ENCODE peak calls at places on chromosomes 11 and 22, in five cellular contexts. One of them, this sample, is unnamed.

GRCh38 chr11:19903620-19904069 is 191.0 kb downstream of the NAV2 start:
- DNase-seq in cardiac muscle cell: peak
- DNase-seq in mammary epithelial cell: peak
- DNase-seq in WTC11: peak
- DNase-seq in mucosa of descending colon: peak
- DNase-seq in this sample: peak

GRCh38 chr11:67344264-67344663 is 9.1 kb downstream of the POLD4 start:
- DNase-seq in cardiac muscle cell: no peak
- DNase-seq in mammary epithelial cell: no peak
- DNase-seq in WTC11: no peak
- DNase-seq in mucosa of descending colon: peak
- DNase-seq in this sample: no peak

GRCh38 chr22:23119492-23120414 is 22.0 kb downstream of the RSPH14 start:
- DNase-seq in cardiac muscle cell: no peak
- DNase-seq in mammary epithelial cell: no peak
- DNase-seq in WTC11: no peak
- DNase-seq in mucosa of descending colon: no peak
- DNase-seq in this sample: no peak

GRCh38 chr11:134841411-134841810 is 429.4 kb upstream of the B3GAT1 start:
- DNase-seq in cardiac muscle cell: no peak
- DNase-seq in mammary epithelial cell: no peak
- DNase-seq in WTC11: no peak
- DNase-seq in mucosa of descending colon: no peak
- DNase-seq in this sample: no peak

GRCh38 chr11:64305691-64306562 is 603 bp downstream of the ESRRA start:
- DNase-seq in cardiac muscle cell: peak
- DNase-seq in mammary epithelial cell: peak
- DNase-seq in WTC11: peak
- DNase-seq in mucosa of descending colon: peak
- DNase-seq in this sample: no peak

GRCh38 chr22:29071261-29072045 is 1.4 kb upstream of the KREMEN1 start:
- DNase-seq in cardiac muscle cell: peak
- DNase-seq in mammary epithelial cell: peak
- DNase-seq in WTC11: peak
- DNase-seq in mucosa of descending colon: peak
- DNase-seq in this sample: peak

GRCh38 chr11:68889948-68890446 is 13.6 kb downstream of the MRPL21 start:
- DNase-seq in cardiac muscle cell: peak
- DNase-seq in mammary epithelial cell: no peak
- DNase-seq in WTC11: peak
- DNase-seq in mucosa of descending colon: peak
- DNase-seq in this sample: no peak

GRCh38 chr11:19725379-19726079 is 12.9 kb downstream of the NAV2 start:
- DNase-seq in cardiac muscle cell: no peak
- DNase-seq in mammary epithelial cell: no peak
- DNase-seq in WTC11: no peak
- DNase-seq in mucosa of descending colon: no peak
- DNase-seq in this sample: no peak

GRCh38 chr22:34113381-34113780 is 193.1 kb upstream of the LARGE1 start:
- DNase-seq in cardiac muscle cell: no peak
- DNase-seq in mammary epithelial cell: no peak
- DNase-seq in WTC11: no peak
- DNase-seq in mucosa of descending colon: no peak
- DNase-seq in this sample: no peak

GRCh38 chr11:125992893-125993292 is 47.0 kb downstream of the VSIG10L2 start:
- DNase-seq in cardiac muscle cell: no peak
- DNase-seq in mammary epithelial cell: no peak
- DNase-seq in WTC11: no peak
- DNase-seq in mucosa of descending colon: no peak
- DNase-seq in this sample: no peak

GRCh38 chr11:70060611-70061293 is 17.4 kb upstream of the ANO1 start:
- DNase-seq in cardiac muscle cell: no peak
- DNase-seq in mammary epithelial cell: no peak
- DNase-seq in WTC11: no peak
- DNase-seq in mucosa of descending colon: no peak
- DNase-seq in this sample: no peak

GRCh38 chr22:36936362-36937116 is 23.1 kb downstream of the CSF2RB start:
- DNase-seq in cardiac muscle cell: no peak
- DNase-seq in mammary epithelial cell: no peak
- DNase-seq in WTC11: no peak
- DNase-seq in mucosa of descending colon: no peak
- DNase-seq in this sample: no peak

GRCh38 chr11:12289667-12290476 is 87.5 kb upstream of the PARVA start:
- DNase-seq in cardiac muscle cell: no peak
- DNase-seq in mammary epithelial cell: no peak
- DNase-seq in WTC11: no peak
- DNase-seq in mucosa of descending colon: no peak
- DNase-seq in this sample: no peak

GRCh38 chr11:59106363-59107336 is at the start of gene FAM111B:
- DNase-seq in cardiac muscle cell: peak
- DNase-seq in mammary epithelial cell: peak
- DNase-seq in WTC11: peak
- DNase-seq in mucosa of descending colon: peak
- DNase-seq in this sample: peak

GRCh38 chr22:23403720-23404688 is 176.1 kb downstream of the IGLL1 start:
- DNase-seq in cardiac muscle cell: no peak
- DNase-seq in mammary epithelial cell: no peak
- DNase-seq in WTC11: peak
- DNase-seq in mucosa of descending colon: no peak
- DNase-seq in this sample: no peak

GRCh38 chr11:64226507-64227051 is 505 bp downstream of the NUDT22 start:
- DNase-seq in cardiac muscle cell: no peak
- DNase-seq in mammary epithelial cell: peak
- DNase-seq in WTC11: no peak
- DNase-seq in mucosa of descending colon: peak
- DNase-seq in this sample: no peak

GRCh38 chr11:57566035-57566504 is 1.4 kb downstream of the UBE2L6 start:
- DNase-seq in cardiac muscle cell: peak
- DNase-seq in mammary epithelial cell: peak
- DNase-seq in WTC11: no peak
- DNase-seq in mucosa of descending colon: peak
- DNase-seq in this sample: peak

GRCh38 chr22:17434856-17435255 is 65.6 kb downstream of the CECR2 start:
- DNase-seq in cardiac muscle cell: no peak
- DNase-seq in mammary epithelial cell: peak
- DNase-seq in WTC11: no peak
- DNase-seq in mucosa of descending colon: no peak
- DNase-seq in this sample: no peak

GRCh38 chr11:36195496-36196346 is 93.5 kb downstream of the COMMD9 start:
- DNase-seq in cardiac muscle cell: peak
- DNase-seq in mammary epithelial cell: no peak
- DNase-seq in WTC11: no peak
- DNase-seq in mucosa of descending colon: no peak
- DNase-seq in this sample: no peak

GRCh38 chr22:19641983-19642451 is 72.3 kb upstream of the SEPTIN5 start:
- DNase-seq in cardiac muscle cell: no peak
- DNase-seq in mammary epithelial cell: no peak
- DNase-seq in WTC11: no peak
- DNase-seq in mucosa of descending colon: no peak
- DNase-seq in this sample: no peak

GRCh38 chr22:19640306-19640705 is 74.0 kb upstream of the SEPTIN5 start:
- DNase-seq in cardiac muscle cell: no peak
- DNase-seq in mammary epithelial cell: no peak
- DNase-seq in WTC11: no peak
- DNase-seq in mucosa of descending colon: no peak
- DNase-seq in this sample: no peak

GRCh38 chr22:19639610-19640135 is 74.6 kb upstream of the SEPTIN5 start:
- DNase-seq in cardiac muscle cell: no peak
- DNase-seq in mammary epithelial cell: no peak
- DNase-seq in WTC11: no peak
- DNase-seq in mucosa of descending colon: no peak
- DNase-seq in this sample: no peak

GRCh38 chr22:19643448-19644313 is 70.6 kb upstream of the SEPTIN5 start:
- DNase-seq in cardiac muscle cell: peak
- DNase-seq in mammary epithelial cell: no peak
- DNase-seq in WTC11: no peak
- DNase-seq in mucosa of descending colon: no peak
- DNase-seq in this sample: no peak

GRCh38 chr22:19641254-19641982 is 72.9 kb upstream of the SEPTIN5 start:
- DNase-seq in cardiac muscle cell: peak
- DNase-seq in mammary epithelial cell: peak
- DNase-seq in WTC11: peak
- DNase-seq in mucosa of descending colon: peak
- DNase-seq in this sample: no peak
- TF ChIP-seq CTCF in cardiac muscle cell: peak
- TF ChIP-seq CTCF in mammary epithelial cell: peak
- TF ChIP-seq CTCF in WTC11: peak
- TF ChIP-seq CTCF in mucosa of descending colon: no peak
- TF ChIP-seq CTCF in this sample: no peak

GRCh38 chr22:49685116-49685515 is 142.6 kb downstream of the BRD1 start:
- DNase-seq in cardiac muscle cell: no peak
- DNase-seq in mammary epithelial cell: no peak
- DNase-seq in WTC11: no peak
- DNase-seq in mucosa of descending colon: no peak
- DNase-seq in this sample: no peak

GRCh38 chr22:49678842-49679170 is 148.9 kb downstream of the BRD1 start:
- DNase-seq in cardiac muscle cell: no peak
- DNase-seq in mammary epithelial cell: no peak
- DNase-seq in WTC11: no peak
- DNase-seq in mucosa of descending colon: no peak
- DNase-seq in this sample: no peak

GRCh38 chr22:49686495-49687219 is 141.0 kb downstream of the BRD1 start:
- DNase-seq in cardiac muscle cell: no peak
- DNase-seq in mammary epithelial cell: no peak
- DNase-seq in WTC11: no peak
- DNase-seq in mucosa of descending colon: no peak
- DNase-seq in this sample: no peak

GRCh38 chr22:49685686-49686085 is 142.0 kb downstream of the BRD1 start:
- DNase-seq in cardiac muscle cell: no peak
- DNase-seq in mammary epithelial cell: no peak
- DNase-seq in WTC11: no peak
- DNase-seq in mucosa of descending colon: no peak
- DNase-seq in this sample: no peak

DNA sequence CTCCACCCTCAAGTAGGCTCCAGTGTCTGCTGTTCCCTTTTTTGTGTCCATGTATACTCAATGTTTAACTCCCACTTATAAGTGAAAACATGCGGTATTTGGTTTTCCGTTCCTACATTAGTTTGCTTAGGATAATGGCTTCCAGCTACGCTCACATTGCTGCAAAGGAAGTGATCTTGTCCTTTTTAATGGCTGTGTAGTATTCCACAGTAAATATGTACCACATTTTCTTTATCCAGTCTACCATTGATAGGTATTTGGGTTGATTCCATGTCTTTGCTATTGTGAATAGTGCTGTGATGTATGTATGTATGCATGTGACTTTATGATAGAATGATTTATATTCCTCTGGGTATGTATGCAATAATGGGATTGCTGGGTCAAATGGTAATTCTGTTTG is 144.6 kb downstream of the BRD1 start:
- DNase-seq in cardiac muscle cell: no peak
- DNase-seq in mammary epithelial cell: no peak
- DNase-seq in WTC11: no peak
- DNase-seq in mucosa of descending colon: no peak
- DNase-seq in this sample: no peak
- TF ChIP-seq CTCF in cardiac muscle cell: no peak
- TF ChIP-seq CTCF in mammary epithelial cell: no peak
- TF ChIP-seq CTCF in WTC11: no peak
- TF ChIP-seq CTCF in mucosa of descending colon: no peak
- TF ChIP-seq CTCF in this sample: no peak

DNA sequence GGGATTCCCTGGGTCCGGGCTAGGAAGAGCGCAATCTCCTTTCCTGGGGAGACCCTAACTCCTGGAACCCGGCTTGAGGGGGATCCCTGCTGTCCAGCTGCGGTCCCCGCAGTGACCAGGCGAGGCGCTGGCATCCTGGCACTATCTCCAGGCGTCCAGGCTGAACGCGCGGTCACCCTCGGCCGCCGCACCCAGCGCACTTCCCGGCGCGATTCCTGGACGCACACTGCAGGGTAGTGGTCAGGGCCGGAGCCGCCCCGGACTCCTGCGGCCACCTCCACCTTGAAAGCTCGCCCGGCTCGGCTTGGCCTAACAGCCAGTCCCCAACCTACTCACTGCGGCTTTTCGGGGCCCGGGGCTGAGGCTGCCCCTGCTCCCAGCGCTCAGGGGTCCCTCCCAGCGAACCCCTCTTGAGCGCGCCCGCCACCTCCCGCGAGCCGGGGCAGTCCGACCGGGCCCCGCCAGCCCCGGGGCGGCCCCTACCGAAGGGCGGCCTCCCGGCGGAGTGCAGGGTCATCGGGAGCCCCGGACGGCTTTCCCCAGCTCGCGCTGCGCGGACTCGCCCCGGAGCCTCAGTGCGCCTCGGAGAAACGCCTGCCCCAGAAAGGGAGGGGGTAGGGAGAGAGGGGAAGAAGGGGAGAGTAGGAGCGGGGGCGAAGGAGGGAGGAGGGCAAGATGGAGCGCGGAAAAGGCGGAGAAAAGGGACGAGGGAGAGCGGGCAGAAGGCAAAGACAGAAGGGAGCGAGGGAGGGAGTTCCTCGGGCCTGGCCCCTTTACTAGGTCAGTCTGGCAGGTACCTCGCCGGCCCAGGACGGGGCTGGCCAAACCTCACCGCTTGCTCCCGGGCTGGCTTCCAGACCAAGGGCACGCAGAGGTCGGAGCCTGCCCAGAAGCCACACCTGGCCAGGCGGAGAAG is 1.0 kb downstream of the POU2AF3 start:
- DNase-seq in cardiac muscle cell: peak
- DNase-seq in mammary epithelial cell: peak
- DNase-seq in WTC11: peak
- DNase-seq in mucosa of descending colon: peak
- DNase-seq in this sample: peak
- TF ChIP-seq CTCF in cardiac muscle cell: peak
- TF ChIP-seq CTCF in mammary epithelial cell: no peak
- TF ChIP-seq CTCF in WTC11: peak
- TF ChIP-seq CTCF in mucosa of descending colon: peak
- TF ChIP-seq CTCF in this sample: peak

GRCh38 chr11:78474451-78474850 is 56.8 kb upstream of the GAB2 start:
- DNase-seq in cardiac muscle cell: no peak
- DNase-seq in mammary epithelial cell: no peak
- DNase-seq in WTC11: no peak
- DNase-seq in mucosa of descending colon: no peak
- DNase-seq in this sample: no peak
- TF ChIP-seq CTCF in cardiac muscle cell: no peak
- TF ChIP-seq CTCF in mammary epithelial cell: no peak
- TF ChIP-seq CTCF in WTC11: no peak
- TF ChIP-seq CTCF in mucosa of descending colon: no peak
- TF ChIP-seq CTCF in this sample: no peak

This sample was measured in RWPE1.